ENCODE peak calls at places on chromosomes 3 and 15, in seven cellular contexts. C, O, X, I, W, F and T are unnamed samples.

GRCh38 chr3:184874709-184875644 is 63.0 kb downstream of the VPS8 start:
- DNase-seq in O (no peak), W (no peak), I (peak), F (peak), C (peak), X (peak), T (peak)

GRCh38 chr15:74835312-74835823 is 7.6 kb downstream of the ULK3 start:
- DNase-seq in W (no peak), O (peak), F (peak), I (peak), X (peak), C (peak), T (peak)

GRCh38 chr3:21913791-21914190 is 162.8 kb upstream of the ZNF385D start:
- DNase-seq in O (no peak), F (peak), I (no peak), X (no peak), W (no peak), C (no peak), T (no peak)

GRCh38 chr3:102207173-102207572 is 227.6 kb upstream of the ZPLD1 start:
- DNase-seq in C (no peak), W (no peak), O (no peak), F (no peak), X (no peak), I (no peak), T (no peak)

GRCh38 chr3:182533394-182533793 is 259.9 kb upstream of the ATP11B start:
- DNase-seq in I (no peak), O (no peak), X (peak), W (no peak), F (no peak), C (peak), T (peak)

GRCh38 chr15:73265536-73266153 is 103.1 kb downstream of the HCN4 start:
- DNase-seq in I (peak), F (peak), O (no peak), W (peak), X (peak), C (peak), T (peak)

GRCh38 chr3:17356581-17356980 is 385.9 kb downstream of the TBC1D5 start:
- DNase-seq in C (no peak), X (no peak), I (no peak), O (no peak), W (no peak), F (no peak), T (no peak)

GRCh38 chr3:114941626-114942309 is 205.3 kb downstream of the ZBTB20 start:
- DNase-seq in C (no peak), F (no peak), O (no peak), X (no peak), I (no peak), W (no peak), T (no peak)

GRCh38 chr3:59192473-59192872 is 142.6 kb upstream of the CFAP20DC start:
- DNase-seq in C (no peak), O (no peak), X (peak), F (peak), I (no peak), W (no peak), T (no peak)

GRCh38 chr15:48962662-48963523 is 826 bp downstream of the SHC4 start:
- DNase-seq in X (peak), I (peak), O (peak), W (no peak), C (no peak), F (peak), T (peak)

GRCh38 chr15:68214838-68215234 is 9.7 kb upstream of the CALML4 start:
- DNase-seq in I (no peak), F (no peak), O (no peak), W (no peak), X (no peak), C (no peak), T (no peak)

GRCh38 chr15:70647396-70647795 is 116.0 kb downstream of the UACA start:
- DNase-seq in X (no peak), F (no peak), I (no peak), C (no peak), W (no peak), O (no peak), T (no peak)

DNA sequence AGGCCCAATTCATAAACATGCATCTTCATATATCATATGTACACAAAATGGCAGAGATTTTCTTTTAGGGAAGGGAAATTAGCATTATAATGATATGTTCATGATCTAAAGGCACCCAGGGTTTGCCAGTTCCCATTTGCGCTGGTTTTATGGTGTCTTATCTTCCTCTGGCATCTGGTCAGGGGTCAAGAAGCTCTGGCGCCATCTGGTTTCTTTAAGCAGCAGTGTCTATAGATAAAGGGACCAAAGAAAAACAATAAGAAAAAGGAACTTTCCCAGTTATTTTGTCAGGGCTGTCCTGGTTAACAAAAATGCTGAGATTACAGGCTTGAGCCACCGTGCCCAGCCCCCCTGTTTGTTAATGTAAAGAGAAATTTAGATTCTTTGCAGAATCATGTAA is 3.3 kb upstream of the DCP1A start:
- DNase-seq in F (peak), X (no peak), W (no peak), O (no peak), C (peak), I (peak), T (peak)
- TF ChIP-seq CTCF in F (peak), X (peak), W (no peak), O (peak), C (peak), I (peak), T (peak)

DNA sequence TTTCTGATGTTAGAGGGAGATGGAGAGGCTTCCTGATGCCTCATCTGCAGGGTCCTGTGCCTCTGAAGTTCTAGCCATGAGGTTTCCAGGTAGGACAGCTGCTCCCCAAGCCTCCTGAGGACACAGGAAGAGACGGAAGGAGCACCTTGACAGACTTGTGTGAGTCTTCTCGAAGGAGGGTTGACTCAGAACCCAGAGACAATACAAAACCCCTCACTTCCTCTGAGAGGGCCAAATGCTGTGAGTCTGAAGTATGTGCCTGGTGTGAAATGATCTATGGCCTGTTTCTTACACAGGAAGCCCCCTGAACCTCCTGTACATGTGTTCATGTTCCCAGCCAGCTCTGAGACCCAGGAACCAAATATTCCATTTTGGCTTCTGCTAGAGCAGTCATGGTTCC is 62.3 kb downstream of the AAGAB start:
- DNase-seq in C (no peak), X (no peak), O (no peak), W (no peak), I (no peak), F (no peak), T (no peak)
- H3K27ac ChIP-seq in C (no peak), X (peak), O (no peak), W (no peak), I (no peak), F (no peak), T (no peak)

GRCh38 chr3:15858547-15859506 is 61.0 kb upstream of the ANKRD28 start:
- DNase-seq in I (peak), C (peak), O (peak), X (peak), F (peak), W (peak), T (peak)
- TF ChIP-seq CTCF in I (no peak), C (no peak), O (no peak), X (no peak), F (no peak), W (no peak), T (no peak)

DNA sequence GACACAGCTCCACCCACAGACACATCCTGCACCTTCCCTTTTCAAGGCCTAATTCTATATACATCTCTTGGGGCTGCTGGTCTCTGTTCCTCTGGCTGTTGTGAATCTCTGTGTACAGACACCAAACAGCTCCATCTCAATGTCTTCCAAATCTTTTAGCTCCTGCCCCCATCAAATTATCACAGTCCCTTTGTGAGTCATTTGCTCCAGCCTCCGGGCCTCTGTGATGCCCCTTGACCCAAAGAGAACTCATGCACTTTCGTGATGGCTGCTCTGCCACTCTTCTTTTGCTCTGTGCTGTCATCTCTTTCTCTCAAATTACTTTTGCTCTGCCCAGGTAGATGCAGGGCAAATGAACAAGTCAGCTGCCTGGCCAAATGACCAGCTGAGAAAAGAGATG is 369.0 kb upstream of the CDIN1 start:
- DNase-seq in I (no peak), C (no peak), W (no peak), F (no peak), X (no peak), O (no peak), T (no peak)
- H3K27ac ChIP-seq in I (no peak), C (no peak), W (no peak), F (no peak), X (no peak), O (no peak), T (no peak)